ENCODE peak calls at places on chromosome 2, in nine cellular contexts. R, K, P, O, Y, N, G, S and E are unnamed samples.

GRCh38 chr2:42799881-42800280 is 7.5 kb upstream of the HAAO start:
- DNase-seq in R (no peak), K (no peak), P (no peak), O (no peak), Y (no peak), N (no peak), G (no peak), S (no peak), E (no peak)

GRCh38 chr2:108139521-108139920 is 100.2 kb upstream of the SULT1C3 start:
- DNase-seq in R (peak), K (no peak), P (no peak), O (no peak), Y (no peak), N (no peak), G (peak), S (no peak), E (no peak)

GRCh38 chr2:69989422-69990128 is 28.1 kb upstream of the ASPRV1 start:
- DNase-seq in R (no peak), K (no peak), P (no peak), O (no peak), Y (peak), N (no peak), G (no peak), S (no peak), E (no peak)

GRCh38 chr2:38665854-38666577 is at the start of gene GALM:
- DNase-seq in R (peak), K (peak), P (peak), O (peak), Y (peak), N (no peak), G (peak), S (peak), E (peak)

GRCh38 chr2:118554616-118555015 is 292.8 kb downstream of the EN1 start:
- DNase-seq in R (no peak), K (no peak), P (no peak), O (no peak), Y (no peak), N (no peak), G (no peak), S (peak), E (no peak)

GRCh38 chr2:17539596-17539992 is 902 bp upstream of the VSNL1 start:
- DNase-seq in R (peak), K (no peak), P (peak), O (no peak), Y (peak), N (no peak), G (peak), S (no peak), E (no peak)

GRCh38 chr2:26704441-26704977 is 12.0 kb downstream of the KCNK3 start:
- DNase-seq in R (peak), K (no peak), P (no peak), O (no peak), Y (peak), N (no peak), G (no peak), S (no peak), E (peak)

GRCh38 chr2:40256649-40257048 is 195.2 kb downstream of the SLC8A1 start:
- DNase-seq in R (no peak), K (no peak), P (no peak), O (no peak), Y (no peak), N (peak), G (peak), S (no peak), E (no peak)

GRCh38 chr2:95231723-95232122 is 24.4 kb downstream of the ZNF892 start:
- DNase-seq in R (peak), K (peak), P (no peak), O (no peak), Y (no peak), N (no peak), G (peak), S (peak), E (peak)

GRCh38 chr2:100882645-100883613 is 63.0 kb downstream of the NPAS2 start:
- DNase-seq in R (peak), K (no peak), P (no peak), O (peak), Y (no peak), N (no peak), G (no peak), S (no peak), E (no peak)

GRCh38 chr2:15498554-15498953 is 62.6 kb downstream of the NBAS start:
- DNase-seq in R (no peak), K (no peak), P (no peak), O (no peak), Y (no peak), N (peak), G (no peak), S (no peak), E (no peak)

GRCh38 chr2:74957886-74958276 is 562 bp upstream of the POLE4 start:
- DNase-seq in R (no peak), K (no peak), P (no peak), O (no peak), Y (no peak), N (peak), G (no peak), S (no peak), E (peak)

GRCh38 chr2:74959106-74959751 is 786 bp downstream of the POLE4 start:
- DNase-seq in R (no peak), K (peak), P (no peak), O (no peak), Y (peak), N (no peak), G (no peak), S (no peak), E (no peak)

GRCh38 chr2:74953796-74954499 is 4.5 kb upstream of the POLE4 start:
- DNase-seq in R (no peak), K (no peak), P (no peak), O (no peak), Y (no peak), N (no peak), G (no peak), S (no peak), E (no peak)

GRCh38 chr2:74954500-74954874 is 4.0 kb upstream of the POLE4 start:
- DNase-seq in R (no peak), K (no peak), P (no peak), O (no peak), Y (no peak), N (no peak), G (no peak), S (no peak), E (no peak)

DNA sequence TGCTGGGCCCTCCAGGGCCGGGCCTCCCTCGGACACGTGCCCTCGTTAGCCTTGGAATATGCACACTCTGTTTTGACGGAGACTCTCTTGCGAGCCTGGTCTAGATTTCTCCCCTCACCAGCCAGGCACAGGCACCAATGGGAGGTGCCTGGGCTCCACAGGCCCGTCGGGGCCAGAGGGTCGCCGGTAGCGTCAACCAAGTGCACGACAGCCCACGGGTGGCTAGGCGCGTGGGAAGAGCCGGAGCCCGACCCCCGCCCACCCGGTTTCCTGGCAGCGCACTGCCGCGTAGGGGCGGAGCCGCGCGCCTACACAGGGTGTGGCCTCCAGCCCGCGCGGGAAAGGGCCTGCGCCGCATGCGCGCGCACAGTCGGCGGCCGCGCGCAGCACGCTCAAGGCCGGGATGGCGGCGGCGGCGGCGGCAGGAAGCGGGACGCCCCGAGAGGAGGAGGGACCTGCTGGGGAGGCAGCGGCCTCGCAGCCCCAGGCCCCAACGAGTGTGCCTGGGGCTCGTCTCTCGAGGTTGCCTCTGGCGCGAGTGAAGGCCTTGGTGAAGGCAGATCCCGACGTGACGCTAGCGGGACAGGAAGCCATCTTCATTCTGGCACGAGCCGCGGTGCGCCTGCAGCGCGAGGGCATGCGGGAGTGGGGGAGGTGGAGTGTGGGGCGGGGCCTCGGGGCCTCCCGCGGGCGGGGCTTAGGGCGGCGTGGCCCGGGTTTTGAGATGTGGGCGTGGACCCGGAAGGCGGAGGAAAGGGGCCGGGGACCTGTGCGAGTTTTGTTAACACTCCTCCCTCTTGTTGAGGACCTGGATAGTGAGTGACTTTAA is at the start of gene POLE4:
- DNase-seq in R (peak), K (peak), P (peak), O (peak), Y (peak), N (peak), G (peak), S (peak), E (peak)
- TF ChIP-seq CTCF in R (peak), K (peak), P (no peak), O (no peak), Y (no peak), N (no peak), G (no peak), S (no peak), E (no peak)

GRCh38 chr2:240578110-240578450 is 8.5 kb upstream of the CAPN10 start:
- DNase-seq in R (no peak), K (no peak), P (no peak), O (no peak), Y (no peak), N (no peak), G (no peak), S (no peak), E (no peak)

GRCh38 chr2:240578488-240578887 is 8.0 kb upstream of the CAPN10 start:
- DNase-seq in R (no peak), K (no peak), P (no peak), O (no peak), Y (no peak), N (no peak), G (no peak), S (no peak), E (no peak)

GRCh38 chr2:240579771-240580614 is 6.5 kb upstream of the CAPN10 start:
- DNase-seq in R (peak), K (peak), P (peak), O (no peak), Y (no peak), N (peak), G (peak), S (no peak), E (peak)

GRCh38 chr2:240577281-240578109 is 9.0 kb upstream of the CAPN10 start:
- DNase-seq in R (no peak), K (no peak), P (no peak), O (no peak), Y (no peak), N (no peak), G (no peak), S (no peak), E (no peak)

DNA sequence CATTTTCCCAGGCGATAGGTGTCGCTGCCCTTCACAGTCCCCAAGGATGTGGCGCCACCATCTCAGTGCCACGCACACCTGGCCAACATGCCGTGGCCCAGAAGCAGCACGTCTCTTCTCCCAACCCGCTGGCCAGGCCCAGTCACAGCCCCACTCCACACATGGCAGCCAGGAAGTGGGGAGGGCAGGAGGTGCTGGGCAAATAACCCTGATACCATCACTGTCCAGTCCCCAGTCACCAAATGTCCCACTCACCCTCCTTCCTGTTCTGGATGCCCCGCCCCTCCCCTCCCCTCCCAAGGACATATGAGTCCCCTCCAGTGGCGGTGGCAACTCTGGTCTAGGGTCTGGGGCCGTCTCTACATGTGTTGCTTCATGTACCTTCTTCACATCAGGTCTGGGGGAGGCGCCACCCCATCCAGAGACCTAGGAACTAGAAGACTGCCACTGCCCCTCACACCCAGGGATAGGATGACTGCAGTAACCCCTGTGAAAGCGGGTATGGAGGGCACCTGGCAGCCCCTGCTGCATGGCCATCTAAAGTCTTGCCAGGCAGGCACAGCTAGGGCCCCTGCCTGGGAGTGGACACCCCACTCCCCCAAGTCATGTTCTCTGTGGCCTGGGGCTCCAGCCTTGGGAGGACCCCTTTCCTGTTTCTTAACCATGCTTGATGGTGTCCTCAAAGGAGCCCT is 7.3 kb upstream of the CAPN10 start:
- DNase-seq in R (no peak), K (no peak), P (no peak), O (no peak), Y (no peak), N (no peak), G (no peak), S (peak), E (no peak)
- H3K27ac ChIP-seq in R (peak), K (peak), P (no peak), O (peak), Y (no peak), N (peak), G (no peak), S (peak), E (no peak)

DNA sequence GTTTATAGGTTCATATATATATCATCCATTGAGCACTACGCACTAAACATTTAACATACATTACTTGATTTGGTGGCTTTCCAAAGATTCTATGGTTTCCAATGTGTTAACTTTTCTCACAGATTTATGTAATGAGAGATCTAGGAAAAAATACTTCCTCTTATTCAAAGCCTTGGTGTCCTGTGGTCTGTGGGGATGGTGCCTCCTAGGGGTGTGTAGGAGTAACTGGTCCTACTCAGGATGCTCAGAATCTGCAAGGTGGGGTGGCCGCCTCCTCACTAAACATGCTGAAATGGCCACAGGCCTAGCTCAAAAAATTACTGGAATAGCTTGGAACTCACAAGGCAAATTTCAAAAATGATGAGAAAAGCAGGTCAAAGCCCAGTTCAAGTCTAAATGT is 11.6 kb downstream of the GPR55 start:
- DNase-seq in R (no peak), K (peak), P (no peak), O (no peak), Y (no peak), N (no peak), G (peak), S (peak), E (no peak)
- TF ChIP-seq CTCF in R (peak), K (peak), P (peak), O (peak), Y (peak), N (peak), G (peak), S (peak), E (peak)

DNA sequence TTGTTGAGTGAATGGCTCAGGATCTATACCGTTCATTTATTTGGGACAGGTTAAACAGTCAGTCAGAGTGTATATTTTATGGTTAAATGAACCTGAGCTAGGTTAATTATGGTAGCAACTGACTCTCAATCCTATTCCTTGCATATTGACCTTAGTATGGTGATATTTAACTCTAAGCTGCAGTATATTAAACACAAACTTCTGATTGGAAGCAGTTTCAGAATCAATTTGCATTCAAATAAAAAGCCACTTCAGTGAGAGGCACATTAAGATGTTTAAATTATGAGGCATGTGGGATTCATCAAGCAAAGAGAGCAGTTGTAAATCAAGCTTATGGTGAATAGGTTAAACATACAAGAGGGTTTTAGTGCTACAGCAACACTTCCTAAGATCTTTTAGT is 40.4 kb downstream of the FRZB start:
- DNase-seq in R (no peak), K (no peak), P (no peak), O (no peak), Y (no peak), N (no peak), G (no peak), S (no peak), E (no peak)
- H3K27ac ChIP-seq in R (no peak), K (no peak), P (no peak), O (no peak), Y (no peak), N (no peak), G (no peak), S (no peak), E (no peak)